ENCODE peak calls at places on chromosomes 2 and 18, in five cellular contexts. G is hepatocyte, R is fibroblast of villous mesenchyme, P is transverse colon, F is WTC11. X is an unnamed sample.

GRCh38 chr2:174004900-174005605 is 39.9 kb upstream of the SP3 start:
- DNase-seq in G (peak; percentile 53), R (peak; percentile 84), P (no peak), F (no peak), X (no peak)

GRCh38 chr2:180980185-180980942 is at the start of gene UBE2E3:
- DNase-seq in G (peak; percentile 90), R (peak; percentile 82), P (peak; percentile 85), F (peak; percentile 88), X (peak; percentile 77)

GRCh38 chr18:40832362-40832761 is 1122.7 kb upstream of the PIK3C3 start:
- DNase-seq in G (no peak), R (peak; percentile 9), P (no peak), F (no peak), X (no peak)

GRCh38 chr2:98483257-98483861 is 38.7 kb downstream of the INPP4A start:
- DNase-seq in G (no peak), R (no peak), P (no peak), F (no peak), X (no peak)

GRCh38 chr2:187220100-187220499 is 228.0 kb downstream of the CALCRL start:
- DNase-seq in G (no peak), R (no peak), P (no peak), F (no peak), X (no peak)

GRCh38 chr2:196696423-196697073 is 57.0 kb downstream of the CCDC150 start:
- DNase-seq in G (peak; percentile 58), R (peak; percentile 81), P (no peak), F (no peak), X (no peak)

GRCh38 chr18:44693030-44693784 is 12.5 kb downstream of the SETBP1 start:
- DNase-seq in G (no peak), R (no peak), P (no peak), F (no peak), X (no peak)

GRCh38 chr2:60818272-60818671 is 62.2 kb downstream of the PAPOLG start:
- DNase-seq in G (no peak), R (peak; percentile 19), P (no peak), F (no peak), X (no peak)

GRCh38 chr2:125313806-125314205 is 1288.7 kb downstream of the CNTNAP5 start:
- DNase-seq in G (no peak), R (no peak), P (no peak), F (peak; percentile 15), X (no peak)

GRCh38 chr18:73850782-73851181 is 296.9 kb downstream of the FBXO15 start:
- DNase-seq in G (no peak), R (no peak), P (no peak), F (no peak), X (no peak)

GRCh38 chr2:120355867-120356266 is 9.9 kb downstream of the INHBB start:
- DNase-seq in G (no peak), R (no peak), P (no peak), F (no peak), X (no peak)
- TF ChIP-seq CTCF in G (no peak), R (no peak), P (no peak), F (no peak), X (no peak)

GRCh38 chr18:34595673-34596072 is 114.4 kb upstream of the DTNA start:
- DNase-seq in G (peak; percentile 38), R (peak; percentile 44), P (no peak), F (peak; percentile 34), X (no peak)
- TF ChIP-seq CTCF in G (peak; percentile 41), R (peak; percentile 47), P (peak; percentile 23), F (no peak), X (no peak)

GRCh38 chr2:195666113-195666712 is 9.2 kb downstream of the SLC39A10 start:
- DNase-seq in G (no peak), R (no peak), P (no peak), F (no peak), X (no peak)

GRCh38 chr2:195667974-195668373 is 10.9 kb downstream of the SLC39A10 start:
- DNase-seq in G (no peak), R (no peak), P (no peak), F (no peak), X (no peak)

GRCh38 chr2:195663007-195663406 is 6.0 kb downstream of the SLC39A10 start:
- DNase-seq in G (no peak), R (no peak), P (no peak), F (no peak), X (no peak)

GRCh38 chr2:195662138-195662537 is 5.1 kb downstream of the SLC39A10 start:
- DNase-seq in G (no peak), R (no peak), P (no peak), F (no peak), X (no peak)

DNA sequence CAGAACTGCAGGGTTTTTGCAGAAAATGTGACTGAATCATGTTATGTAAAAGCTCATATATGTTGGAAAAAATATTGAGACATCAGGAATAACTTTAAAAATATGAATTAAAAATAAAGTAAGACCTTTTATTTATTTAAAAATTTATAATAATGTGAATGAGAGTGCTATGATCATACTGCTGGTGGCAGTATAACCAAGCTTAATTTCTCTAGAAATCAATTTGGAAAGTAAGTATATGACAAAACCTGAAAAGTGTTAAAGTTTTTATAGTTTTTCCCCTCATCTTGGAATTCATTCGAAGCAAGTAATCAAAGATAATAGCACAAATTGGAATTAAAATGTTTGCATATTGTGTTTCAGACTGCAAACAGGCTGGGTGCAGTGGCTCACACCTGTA is 7.5 kb downstream of the SLC39A10 start:
- DNase-seq in G (no peak), R (peak; percentile 24), P (no peak), F (no peak), X (no peak)
- TF ChIP-seq CTCF in G (peak; percentile 34), R (peak; percentile 30), P (peak; percentile 19), F (no peak), X (peak; percentile 59)

GRCh38 chr2:232697059-232697806 is at the start of gene GIGYF2:
- DNase-seq in G (peak; percentile 97), R (peak; percentile 96), P (peak; percentile 97), F (peak; percentile 98), X (peak; percentile 94)
- TF ChIP-seq CTCF in G (no peak), R (no peak), P (no peak), F (no peak), X (no peak)

GRCh38 chr18:70207181-70207580 is 1.7 kb upstream of the RTTN start:
- DNase-seq in G (no peak), R (no peak), P (no peak), F (no peak), X (no peak)

GRCh38 chr18:70200286-70200685 is 5.2 kb downstream of the RTTN start:
- DNase-seq in G (no peak), R (no peak), P (no peak), F (no peak), X (no peak)

GRCh38 chr18:70205421-70206397 is at the start of gene RTTN:
- DNase-seq in G (peak; percentile 96), R (peak; percentile 96), P (peak; percentile 95), F (peak; percentile 94), X (peak; percentile 95)
- TF ChIP-seq CTCF in G (no peak), R (no peak), P (no peak), F (no peak), X (no peak)

GRCh38 chr18:24446453-24446852 is 14.0 kb upstream of the HRH4 start:
- DNase-seq in G (no peak), R (no peak), P (no peak), F (no peak), X (no peak)

GRCh38 chr18:24443870-24444269 is 16.6 kb upstream of the HRH4 start:
- DNase-seq in G (no peak), R (no peak), P (no peak), F (no peak), X (no peak)

GRCh38 chr18:24447961-24448360 is 12.5 kb upstream of the HRH4 start:
- DNase-seq in G (no peak), R (no peak), P (no peak), F (no peak), X (no peak)

GRCh38 chr18:24446953-24447537 is 13.4 kb upstream of the HRH4 start:
- DNase-seq in G (peak; percentile 27), R (no peak), P (no peak), F (no peak), X (no peak)
- TF ChIP-seq CTCF in G (peak; percentile 31), R (peak; percentile 16), P (peak; percentile 29), F (no peak), X (no peak)

GRCh38 chr2:119290859-119291587 is 67.4 kb downstream of the STEAP3 start:
- DNase-seq in G (peak; percentile 90), R (peak; percentile 50), P (peak; percentile 86), F (peak; percentile 90), X (peak; percentile 53)

GRCh38 chr2:119291588-119292167 is 68.0 kb downstream of the STEAP3 start:
- DNase-seq in G (no peak), R (no peak), P (no peak), F (no peak), X (no peak)

GRCh38 chr2:119293900-119294299 is 70.3 kb downstream of the STEAP3 start:
- DNase-seq in G (no peak), R (no peak), P (no peak), F (no peak), X (no peak)

GRCh38 chr2:119293254-119293653 is 69.6 kb downstream of the STEAP3 start:
- DNase-seq in G (no peak), R (no peak), P (no peak), F (no peak), X (no peak)

DNA sequence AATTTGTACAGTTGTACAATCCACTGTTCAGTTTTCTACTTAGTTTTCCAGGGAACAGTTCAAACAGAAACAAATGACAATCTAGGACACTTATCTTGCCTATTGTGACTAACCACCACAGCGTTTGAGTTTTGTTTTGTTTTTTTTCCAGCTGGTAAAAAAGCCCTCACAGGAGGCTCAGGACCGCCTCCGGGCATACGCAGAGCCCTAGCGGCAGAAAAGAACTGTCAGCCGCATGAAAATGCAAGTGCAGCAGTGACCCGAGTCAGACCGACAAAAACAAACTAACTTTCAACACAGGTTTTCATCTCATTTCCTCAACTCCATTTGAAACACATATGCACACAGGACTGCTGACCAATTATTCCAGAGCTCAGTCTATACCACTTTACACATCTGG is 68.6 kb downstream of the STEAP3 start:
- DNase-seq in G (peak; percentile 28), R (peak; percentile 17), P (no peak), F (no peak), X (no peak)
- TF ChIP-seq CTCF in G (peak; percentile 2), R (peak; percentile 20), P (no peak), F (no peak), X (no peak)

DNA sequence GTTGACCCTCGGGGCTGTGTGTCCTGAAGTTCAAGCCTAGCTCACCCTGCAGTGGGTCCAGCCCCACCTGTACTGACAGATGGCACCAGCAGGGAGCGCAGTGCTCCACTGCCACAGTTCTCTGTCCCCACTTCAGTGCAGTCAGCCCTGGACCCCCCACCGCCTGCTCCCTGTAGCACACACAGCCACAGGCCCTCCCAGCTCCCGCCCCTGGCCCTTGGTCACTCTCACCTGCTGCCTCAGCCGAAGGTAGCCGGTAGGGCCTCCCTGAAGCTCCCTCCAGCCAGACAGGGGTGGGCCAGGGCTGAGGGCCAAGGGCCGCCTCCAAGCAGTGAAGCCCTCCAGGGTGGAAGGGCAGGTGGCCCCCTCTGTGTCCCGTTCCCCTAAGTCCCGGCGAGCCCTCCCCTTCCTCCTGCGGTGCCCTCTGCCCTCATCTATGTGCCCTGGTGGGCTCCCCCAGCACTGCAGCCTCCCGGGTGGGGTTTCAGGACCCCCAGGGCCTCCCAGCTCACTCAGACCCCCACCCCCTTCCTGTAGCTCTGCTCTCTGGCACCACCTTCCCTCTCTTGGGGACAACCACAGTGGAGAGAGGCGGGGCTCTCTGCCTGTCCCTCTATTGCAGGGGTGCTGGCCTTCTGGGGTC is 10.8 kb upstream of the ALPP start:
- DNase-seq in G (no peak), R (no peak), P (no peak), F (peak; percentile 83), X (no peak)
- TF ChIP-seq CTCF in G (peak; percentile 15), R (peak; percentile 38), P (no peak), F (peak; percentile 47), X (no peak)

GRCh38 chr2:17674817-17675216 is 78.8 kb downstream of the SMC6 start:
- DNase-seq in G (no peak), R (no peak), P (no peak), F (no peak), X (no peak)
- TF ChIP-seq CTCF in G (no peak), R (no peak), P (no peak), F (no peak), X (no peak)

X was measured in CD8-positive, alpha-beta T cell.